ENCODE peak calls at places on chromosome 18, in eight cellular contexts. N is CD8-positive, alpha-beta T cell; K is dorsolateral prefrontal cortex; X is lower lobe of right lung; M is upper lobe of right lung; T is cardiac muscle cell; B is right lobe of liver; L is Panc1. D is an unnamed sample.

GRCh38 chr18:48573632-48574293 is 34.9 kb downstream of the CTIF start:
- DNase-seq in K (no peak), M (no peak), B (peak), L (no peak), X (no peak), N (no peak), T (no peak), D (no peak)

GRCh38 chr18:47758000-47758399 is 172.5 kb downstream of the SMAD2 start:
- DNase-seq in B (no peak), X (no peak), L (no peak), N (no peak), K (no peak), M (no peak), T (no peak), D (no peak)

GRCh38 chr18:65326831-65327230 is 424.0 kb upstream of the CDH7 start:
- DNase-seq in M (no peak), T (no peak), X (no peak), L (no peak), N (no peak), B (no peak), K (no peak), D (no peak)

GRCh38 chr18:23259701-23260661 is 124.7 kb downstream of the CABLES1 start:
- DNase-seq in X (peak), B (peak), N (no peak), T (peak), K (no peak), L (no peak), M (peak), D (peak)

GRCh38 chr18:2982452-2983172 is 30.3 kb downstream of the LPIN2 start:
- DNase-seq in X (no peak), B (peak), T (no peak), N (no peak), M (no peak), L (no peak), K (no peak), D (no peak)

GRCh38 chr18:49161627-49162026 is 210.9 kb upstream of the SMAD7 start:
- DNase-seq in M (no peak), K (no peak), T (peak), L (no peak), B (no peak), N (no peak), X (no peak), D (no peak)

GRCh38 chr18:46632401-46633089 is 24.5 kb downstream of the LOXHD1 start:
- DNase-seq in K (peak), M (no peak), L (peak), B (no peak), T (peak), X (no peak), N (no peak), D (peak)

GRCh38 chr18:49970288-49970687 is 157.0 kb upstream of the ACAA2 start:
- DNase-seq in X (no peak), M (no peak), L (no peak), K (no peak), T (no peak), B (no peak), N (no peak), D (no peak)

GRCh38 chr18:78709271-78709809 is 270.3 kb upstream of the SALL3 start:
- DNase-seq in N (no peak), T (no peak), B (no peak), L (no peak), K (peak), X (no peak), M (no peak), D (no peak)

GRCh38 chr18:23812566-23813440 is 123.5 kb downstream of the LAMA3 start:
- DNase-seq in X (no peak), B (no peak), M (no peak), K (no peak), L (no peak), T (peak), N (no peak), D (peak)

GRCh38 chr18:80169607-80170006 is 60.5 kb downstream of the ADNP2 start:
- DNase-seq in K (no peak), X (peak), T (no peak), M (peak), B (no peak), N (no peak), L (no peak), D (no peak)

GRCh38 chr18:48408727-48409590 is at the start of gene ZBTB7C:
- DNase-seq in X (peak), B (peak), T (peak), L (no peak), N (no peak), M (peak), K (no peak), D (no peak)

GRCh38 chr18:79069792-79070151 is 578 bp downstream of the ATP9B start:
- DNase-seq in T (no peak), M (no peak), L (no peak), X (no peak), K (no peak), B (no peak), N (no peak), D (no peak)

GRCh38 chr18:31267823-31268481 is 50.0 kb upstream of the DSG1 start:
- DNase-seq in K (no peak), N (no peak), M (no peak), T (no peak), L (no peak), X (no peak), B (no peak), D (no peak)

GRCh38 chr18:59848002-59848401 is 51.8 kb upstream of the PMAIP1 start:
- DNase-seq in N (no peak), L (no peak), T (no peak), B (no peak), K (no peak), X (no peak), M (no peak), D (no peak)

GRCh38 chr18:28903366-28903765 is 726.4 kb upstream of the CDH2 start:
- DNase-seq in K (no peak), L (no peak), N (no peak), M (no peak), B (no peak), X (no peak), T (peak), D (no peak)

GRCh38 chr18:66826211-66826610 is 222.3 kb upstream of the CDH19 start:
- DNase-seq in K (no peak), M (no peak), T (no peak), X (no peak), L (no peak), B (no peak), N (no peak), D (no peak)

GRCh38 chr18:79884296-79884962 is 67.0 kb downstream of the SLC66A2 start:
- DNase-seq in X (peak), L (no peak), K (no peak), N (no peak), T (no peak), M (no peak), B (peak), D (no peak)

GRCh38 chr18:28113271-28114023 is 63.5 kb downstream of the CDH2 start:
- DNase-seq in K (no peak), X (no peak), L (no peak), B (no peak), M (no peak), T (no peak), N (no peak), D (no peak)

GRCh38 chr18:55869965-55870585 is 282.1 kb upstream of the TCF4 start:
- DNase-seq in L (no peak), K (no peak), T (peak), M (no peak), N (no peak), B (no peak), X (no peak), D (no peak)

GRCh38 chr18:35311506-35311905 is 21.5 kb upstream of the ZSCAN30 start:
- DNase-seq in X (no peak), M (no peak), K (no peak), L (no peak), T (peak), N (no peak), B (no peak), D (peak)

GRCh38 chr18:75133721-75134645 is 75.0 kb downstream of the PTGR3 start:
- DNase-seq in B (no peak), L (no peak), X (no peak), M (no peak), N (no peak), T (no peak), K (no peak), D (no peak)

GRCh38 chr18:3207565-3207964 is 12.2 kb downstream of the MYOM1 start:
- DNase-seq in K (no peak), B (no peak), N (no peak), M (no peak), X (no peak), L (no peak), T (no peak), D (peak)

GRCh38 chr18:41842886-41843285 is 112.1 kb upstream of the PIK3C3 start:
- DNase-seq in B (no peak), L (no peak), T (peak), X (no peak), M (no peak), K (no peak), N (no peak), D (peak)

GRCh38 chr18:62759704-62760402 is 44.5 kb downstream of the PHLPP1 start:
- DNase-seq in X (no peak), B (no peak), K (no peak), M (no peak), N (no peak), T (peak), L (no peak), D (peak)
- TF ChIP-seq CTCF in X (no peak), B (no peak), K (no peak), M (no peak), N (no peak), T (no peak), L (no peak), D (no peak)

GRCh38 chr18:57744211-57744694 is 58.9 kb downstream of the ATP8B1 start:
- DNase-seq in X (no peak), L (no peak), M (no peak), K (no peak), T (no peak), N (no peak), B (no peak), D (no peak)

GRCh38 chr18:57737661-57738060 is 65.5 kb downstream of the ATP8B1 start:
- DNase-seq in B (peak), T (peak), N (no peak), X (peak), K (peak), L (no peak), M (peak), D (peak)

GRCh38 chr18:57738078-57738477 is 65.0 kb downstream of the ATP8B1 start:
- DNase-seq in T (peak), L (no peak), M (no peak), X (no peak), K (no peak), B (no peak), N (no peak), D (no peak)

GRCh38 chr18:57743008-57743407 is 60.1 kb downstream of the ATP8B1 start:
- DNase-seq in N (no peak), T (peak), X (no peak), L (no peak), B (no peak), M (no peak), K (no peak), D (no peak)

GRCh38 chr18:57741273-57741672 is 61.8 kb downstream of the ATP8B1 start:
- DNase-seq in M (no peak), N (no peak), X (no peak), B (no peak), L (no peak), T (peak), K (no peak), D (no peak)
- H3K27ac ChIP-seq in M (no peak), N (no peak), X (no peak), B (no peak), L (no peak), T (no peak), K (no peak), D (no peak)

DNA sequence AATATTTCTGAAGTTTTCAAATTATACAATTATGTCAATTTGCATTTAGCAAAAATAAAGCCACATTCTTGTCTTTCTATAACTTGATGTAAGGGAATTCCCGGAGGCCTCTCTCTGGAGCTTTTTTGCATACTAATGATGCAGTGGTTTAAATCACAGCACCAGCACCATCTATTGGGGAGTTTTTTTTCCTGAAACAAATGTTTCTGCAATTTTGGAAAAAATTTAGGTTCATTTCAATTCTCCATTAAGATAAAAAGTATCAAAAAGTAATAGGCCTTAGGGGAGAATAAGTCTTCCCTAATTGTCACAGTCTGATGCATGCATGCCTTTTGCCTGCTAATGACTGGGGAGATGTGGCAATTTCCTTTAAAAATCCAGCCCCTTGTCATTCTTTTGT is 13.5 kb downstream of the CBLN2 start:
- DNase-seq in L (no peak), N (no peak), B (no peak), T (no peak), K (no peak), X (no peak), M (no peak), D (no peak)
- TF ChIP-seq CTCF in L (no peak), N (no peak), B (no peak), T (peak), K (peak), X (no peak), M (no peak), D (no peak)

DNA sequence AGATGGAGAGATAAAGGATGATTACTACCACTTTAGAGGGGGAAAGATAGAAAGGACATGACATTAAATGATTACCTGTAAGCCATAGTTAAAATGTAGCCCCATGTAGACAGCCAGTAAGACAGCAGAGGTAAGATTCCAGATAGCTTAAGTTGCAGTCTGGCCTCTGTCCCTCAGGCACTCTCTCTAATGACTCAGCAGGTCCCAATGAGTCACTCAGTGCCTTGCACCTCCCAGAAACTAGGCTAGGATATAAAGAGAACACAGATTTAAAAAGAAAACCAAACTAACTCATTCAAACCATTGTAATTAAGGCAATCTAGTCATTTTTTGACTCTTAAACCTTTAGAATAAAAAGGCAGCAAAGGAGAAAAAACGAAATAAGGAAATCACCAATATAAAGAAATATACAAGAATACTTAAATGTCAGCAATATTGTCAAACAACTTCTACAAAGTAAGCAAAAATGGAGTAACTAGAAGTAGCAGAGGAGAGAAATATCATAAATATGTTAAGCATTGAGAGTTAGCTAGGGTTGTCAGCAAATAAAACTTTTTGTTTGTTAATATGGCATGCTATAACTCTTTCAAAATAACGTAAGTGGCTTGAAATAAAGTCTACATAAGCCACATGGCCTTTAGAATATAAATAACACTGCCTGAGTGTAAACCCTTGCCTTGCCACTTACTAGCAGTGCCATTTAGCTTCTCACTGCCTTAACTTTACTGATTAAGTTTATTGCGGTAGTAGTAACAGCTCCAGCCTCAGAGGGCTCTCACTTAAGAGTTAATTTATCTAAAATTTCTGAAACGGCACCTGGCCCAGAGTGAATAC is 48.5 kb downstream of the SOCS6 start:
- DNase-seq in M (no peak), X (no peak), L (peak), N (no peak), T (peak), B (no peak), K (no peak), D (peak)
- H3K27ac ChIP-seq in M (no peak), X (no peak), L (peak), N (no peak), T (peak), B (peak), K (no peak), D (no peak)

GRCh38 chr18:8081267-8081666 is 514.2 kb downstream of the PTPRM start:
- DNase-seq in B (no peak), M (no peak), X (no peak), T (no peak), N (no peak), K (no peak), L (no peak), D (no peak)
- TF ChIP-seq CTCF in B (no peak), M (no peak), X (no peak), T (no peak), N (no peak), K (no peak), L (no peak), D (no peak)

GRCh38 chr18:61608306-61608705 is 275.1 kb downstream of the CDH20 start:
- DNase-seq in T (no peak), B (no peak), L (no peak), N (no peak), X (no peak), M (no peak), K (no peak), D (no peak)

GRCh38 chr18:61606068-61606660 is 272.9 kb downstream of the CDH20 start:
- DNase-seq in L (no peak), K (no peak), X (no peak), B (no peak), N (no peak), T (peak), M (no peak), D (peak)

GRCh38 chr18:61609131-61609530 is 275.9 kb downstream of the CDH20 start:
- DNase-seq in M (no peak), K (no peak), X (no peak), B (no peak), T (no peak), L (no peak), N (no peak), D (no peak)

GRCh38 chr18:61605376-61606067 is 272.3 kb downstream of the CDH20 start:
- DNase-seq in T (no peak), X (no peak), L (no peak), K (no peak), B (no peak), N (no peak), M (no peak), D (no peak)

DNA sequence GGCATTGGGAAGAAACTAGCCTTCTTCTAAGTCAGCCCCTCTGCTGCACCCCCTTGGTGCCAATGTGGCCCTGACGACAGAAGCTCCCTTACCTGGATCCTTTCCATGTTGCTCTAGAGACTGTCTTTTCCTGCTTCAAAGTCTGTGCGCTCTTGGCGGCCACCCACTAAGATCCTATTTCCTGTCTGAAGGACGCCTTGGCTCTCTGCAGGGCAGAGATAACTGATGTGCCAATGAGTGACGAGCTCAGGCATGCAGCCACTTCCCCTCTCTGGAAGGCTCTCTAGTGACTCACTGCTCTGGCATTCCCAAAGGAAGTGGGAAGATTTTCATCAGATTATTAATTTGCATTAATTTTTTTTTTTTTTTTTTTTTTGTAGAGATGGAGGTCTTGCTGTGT is 273.5 kb downstream of the CDH20 start:
- DNase-seq in X (peak), L (peak), M (peak), K (no peak), T (peak), B (no peak), N (no peak), D (peak)
- H3K27ac ChIP-seq in X (peak), L (no peak), M (peak), K (no peak), T (no peak), B (no peak), N (no peak), D (peak)

GRCh38 chr18:21741511-21742322 is 1.1 kb downstream of the MIB1 start:
- DNase-seq in L (no peak), N (no peak), B (peak), X (peak), K (no peak), T (no peak), M (peak), D (no peak)
- TF ChIP-seq CTCF in L (no peak), N (no peak), B (no peak), X (no peak), K (no peak), T (no peak), M (no peak), D (no peak)